ENCODE peak calls at places on chromosomes 3 and 15, in eight cellular contexts. N, B, M, E, V, F, U and I are unnamed samples.
A peak's percentile ranks its signal among the peaks of the same experiment; 100 is the strongest.

GRCh38 chr3:157865449-157865862 is 240.8 kb downstream of the SHOX2 start:
- DNase-seq in N (peak; percentile 9), B (no peak), M (no peak), E (no peak), V (peak; percentile 22), F (no peak), U (peak; percentile 26), I (no peak)

GRCh38 chr3:58101499-58102370 is 93.5 kb downstream of the FLNB start:
- DNase-seq in N (no peak), B (no peak), M (no peak), E (no peak), V (peak; percentile 59), F (no peak), U (no peak), I (no peak)

GRCh38 chr3:61612211-61612995 is 51.0 kb downstream of the PTPRG start:
- DNase-seq in N (no peak), B (peak; percentile 48), M (no peak), E (peak; percentile 32), V (no peak), F (no peak), U (no peak), I (no peak)

GRCh38 chr3:184540777-184541681 is 20.6 kb upstream of the EPHB3 start:
- DNase-seq in N (peak; percentile 81), B (peak; percentile 38), M (no peak), E (peak; percentile 16), V (peak; percentile 92), F (no peak), U (peak; percentile 51), I (peak; percentile 69)

GRCh38 chr3:37387462-37387861 is 213.1 kb upstream of the LRRFIP2 start:
- DNase-seq in N (no peak), B (no peak), M (no peak), E (no peak), V (no peak), F (no peak), U (no peak), I (no peak)

GRCh38 chr15:48370460-48370859 is 39.2 kb downstream of the DUT start:
- DNase-seq in N (no peak), B (peak; percentile 97), M (no peak), E (peak; percentile 83), V (no peak), F (peak; percentile 92), U (no peak), I (no peak)

GRCh38 chr3:139225551-139225950 is 118.3 kb upstream of the MRPS22 start:
- DNase-seq in N (no peak), B (peak; percentile 42), M (no peak), E (no peak), V (no peak), F (no peak), U (no peak), I (no peak)

GRCh38 chr15:68365140-68365745 is 66.7 kb downstream of the ITGA11 start:
- DNase-seq in N (no peak), B (no peak), M (no peak), E (no peak), V (no peak), F (no peak), U (peak; percentile 57), I (no peak)

GRCh38 chr3:12841970-12842328 is 584 bp upstream of the RPL32 start:
- DNase-seq in N (no peak), B (no peak), M (no peak), E (no peak), V (no peak), F (no peak), U (no peak), I (no peak)

GRCh38 chr3:12841085-12841969 is at the start of gene RPL32:
- DNase-seq in N (peak; percentile 96), B (peak; percentile 95), M (peak; percentile 90), E (peak; percentile 90), V (peak; percentile 87), F (peak; percentile 92), U (peak; percentile 97), I (peak; percentile 90)

GRCh38 chr3:12845790-12846189 is 4.4 kb upstream of the RPL32 start:
- DNase-seq in N (no peak), B (no peak), M (no peak), E (no peak), V (no peak), F (no peak), U (no peak), I (no peak)

GRCh38 chr3:12840591-12841084 is 727 bp downstream of the RPL32 start:
- DNase-seq in N (no peak), B (no peak), M (no peak), E (no peak), V (no peak), F (no peak), U (no peak), I (no peak)

GRCh38 chr3:12842469-12842868 is 1.1 kb upstream of the RPL32 start:
- DNase-seq in N (no peak), B (no peak), M (no peak), E (no peak), V (no peak), F (no peak), U (no peak), I (no peak)
- TF ChIP-seq CTCF in N (no peak), B (no peak), M (no peak), E (no peak), V (no peak), F (no peak), U (no peak), I (no peak)

DNA sequence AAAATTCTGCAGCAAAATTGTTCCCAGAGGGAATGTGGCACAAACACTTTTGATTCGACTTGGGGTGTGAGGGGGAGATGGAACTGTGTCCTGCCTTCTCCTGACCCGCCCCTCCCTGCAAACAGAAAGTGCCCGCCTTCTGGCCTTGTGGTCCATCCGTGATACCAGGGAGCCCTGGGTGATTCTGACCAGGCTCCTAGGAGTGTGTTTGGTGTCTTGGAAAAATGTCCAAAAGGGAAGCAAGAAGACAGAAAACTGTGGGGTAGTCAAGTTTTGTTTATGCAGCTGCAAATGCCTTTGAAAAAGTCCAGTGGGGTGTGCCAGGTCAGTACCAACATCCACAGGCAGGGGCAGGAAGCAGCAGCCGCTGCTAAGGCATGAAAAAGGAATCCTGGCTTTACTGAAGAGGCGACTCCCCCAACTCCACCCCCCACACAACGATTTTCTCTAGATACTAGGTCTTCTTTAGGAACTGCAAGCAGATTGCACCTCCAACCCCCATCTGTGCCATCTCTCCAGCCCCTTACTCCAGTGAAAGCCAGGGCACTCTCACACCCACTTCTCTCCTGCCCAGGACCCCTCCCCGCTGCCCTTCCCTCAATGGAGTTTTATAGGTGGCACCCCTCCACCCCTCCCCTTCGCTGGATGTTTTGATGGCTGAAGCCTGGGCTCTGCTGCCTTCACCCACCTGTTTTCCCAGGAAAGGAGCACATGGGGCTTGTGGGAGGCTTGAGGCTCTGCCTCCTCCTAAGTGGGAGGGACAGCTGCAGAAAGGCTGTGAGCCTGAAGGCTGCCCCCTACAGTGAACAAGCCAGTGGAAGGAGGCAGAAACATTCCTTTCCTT is 82.4 kb upstream of the HERC1 start:
- DNase-seq in N (peak; percentile 31), B (no peak), M (peak; percentile 40), E (no peak), V (no peak), F (no peak), U (peak; percentile 78), I (no peak)
- TF ChIP-seq CTCF in N (peak; percentile 41), B (peak; percentile 36), M (peak; percentile 38), E (peak; percentile 76), V (peak; percentile 34), F (peak; percentile 60), U (peak; percentile 37), I (peak; percentile 16)

GRCh38 chr3:181329024-181329423 is 339.5 kb upstream of the DNAJC19 start:
- DNase-seq in N (no peak), B (no peak), M (no peak), E (no peak), V (no peak), F (no peak), U (no peak), I (no peak)

GRCh38 chr3:181330257-181330656 is 340.7 kb upstream of the DNAJC19 start:
- DNase-seq in N (no peak), B (no peak), M (no peak), E (no peak), V (no peak), F (no peak), U (no peak), I (no peak)

GRCh38 chr3:181330821-181331563 is 341.5 kb upstream of the DNAJC19 start:
- DNase-seq in N (no peak), B (no peak), M (no peak), E (no peak), V (no peak), F (no peak), U (no peak), I (no peak)

GRCh38 chr3:181327349-181327748 is 337.8 kb upstream of the DNAJC19 start:
- DNase-seq in N (no peak), B (no peak), M (no peak), E (no peak), V (no peak), F (no peak), U (no peak), I (no peak)

GRCh38 chr3:181326637-181327223 is 337.2 kb upstream of the DNAJC19 start:
- DNase-seq in N (peak; percentile 66), B (peak; percentile 34), M (no peak), E (peak; percentile 1), V (no peak), F (no peak), U (peak; percentile 54), I (no peak)
- TF ChIP-seq CTCF in N (peak; percentile 51), B (peak; percentile 68), M (no peak), E (peak; percentile 68), V (peak; percentile 42), F (no peak), U (peak; percentile 58), I (peak; percentile 61)

GRCh38 chr3:42517143-42517542 is 14.7 kb downstream of the VIPR1 start:
- DNase-seq in N (no peak), B (no peak), M (no peak), E (no peak), V (no peak), F (no peak), U (no peak), I (no peak)

GRCh38 chr3:42520906-42521305 is 18.5 kb downstream of the VIPR1 start:
- DNase-seq in N (no peak), B (no peak), M (no peak), E (no peak), V (no peak), F (no peak), U (no peak), I (no peak)

GRCh38 chr3:42520336-42520735 is 17.9 kb downstream of the VIPR1 start:
- DNase-seq in N (no peak), B (no peak), M (no peak), E (no peak), V (no peak), F (no peak), U (peak; percentile 48), I (no peak)

GRCh38 chr3:42519568-42519962 is 17.1 kb downstream of the VIPR1 start:
- DNase-seq in N (no peak), B (no peak), M (no peak), E (no peak), V (no peak), F (no peak), U (no peak), I (no peak)

DNA sequence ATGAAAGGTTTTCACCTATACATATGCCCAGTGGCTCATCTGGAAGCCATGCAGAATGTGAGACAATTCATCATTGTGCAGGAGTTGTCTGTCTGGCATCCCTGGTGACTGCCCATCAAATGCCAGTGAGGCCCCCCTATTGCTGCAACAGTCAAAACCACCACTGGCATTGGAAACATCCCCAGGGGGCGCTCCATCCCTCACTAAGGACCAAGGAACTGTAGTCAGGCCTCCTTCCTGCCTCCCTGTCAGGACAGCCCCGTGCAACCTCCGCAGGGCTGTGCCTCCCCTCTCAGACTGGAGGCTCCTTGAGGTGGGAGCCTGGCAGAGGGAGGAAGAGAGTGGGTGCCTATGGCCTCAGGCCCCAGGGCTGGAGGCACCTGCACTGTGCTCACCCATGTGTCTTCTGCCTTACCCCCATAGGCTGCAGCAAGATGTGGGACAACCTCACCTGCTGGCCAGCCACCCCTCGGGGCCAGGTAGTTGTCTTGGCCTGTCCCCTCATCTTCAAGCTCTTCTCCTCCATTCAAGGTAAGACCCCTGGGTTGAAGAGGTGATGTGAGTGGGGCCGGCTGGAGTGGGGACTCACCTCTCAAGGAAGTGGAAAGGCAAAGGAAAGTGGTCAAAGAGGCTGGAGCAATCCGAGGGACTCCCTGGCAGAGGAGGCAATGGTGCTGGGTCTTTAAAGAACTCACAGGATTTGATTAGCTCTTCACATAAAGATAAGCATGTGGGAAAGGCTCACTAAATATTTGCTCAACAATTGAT is 16.5 kb downstream of the VIPR1 start:
- DNase-seq in N (peak; percentile 19), B (no peak), M (no peak), E (no peak), V (no peak), F (no peak), U (no peak), I (no peak)
- TF ChIP-seq CTCF in N (peak; percentile 29), B (peak; percentile 16), M (no peak), E (peak; percentile 32), V (no peak), F (no peak), U (no peak), I (peak; percentile 43)